ENCODE peak calls at places on chromosomes 6 and 20, in ten cellular contexts. V is hypothalamus; S is AML-193; G is DMS153; P is body of pancreas; D is CD4-positive, alpha-beta T cell; K is retina; Q is GDM1; X is GM20000; Z is hepatic stellate cell. O is an unnamed sample.

GRCh38 chr6:70684794-70685493 is 17.3 kb downstream of the SMAP1 start:
- DNase-seq in V (no peak), S (no peak), G (no peak), P (no peak), D (no peak), K (no peak), Q (no peak), X (no peak), Z (no peak), O (no peak)

GRCh38 chr6:81565071-81565470 is 187.4 kb downstream of the TENT5A start:
- DNase-seq in V (no peak), S (no peak), G (no peak), P (no peak), D (no peak), K (no peak), Q (no peak), X (no peak), Z (no peak), O (no peak)

GRCh38 chr6:96675617-96676016 is 112.7 kb downstream of the FHL5 start:
- DNase-seq in V (no peak), S (no peak), G (no peak), P (no peak), D (no peak), K (no peak), Q (no peak), X (no peak), Z (no peak), O (no peak)

GRCh38 chr6:29696147-29697129 is 15.5 kb upstream of the ZFP57 start:
- DNase-seq in V (peak), S (peak), G (no peak), P (no peak), D (no peak), K (no peak), Q (no peak), X (peak), Z (peak), O (no peak)

GRCh38 chr6:104788400-104788799 is 71.3 kb downstream of the HACE1 start:
- DNase-seq in V (no peak), S (peak), G (no peak), P (no peak), D (no peak), K (no peak), Q (no peak), X (no peak), Z (no peak), O (peak)

GRCh38 chr6:110761371-110761770 is 53.9 kb downstream of the CDK19 start:
- DNase-seq in V (no peak), S (no peak), G (no peak), P (no peak), D (no peak), K (no peak), Q (no peak), X (no peak), Z (no peak), O (no peak)

GRCh38 chr6:16511048-16511660 is 250.1 kb downstream of the ATXN1 start:
- DNase-seq in V (no peak), S (peak), G (no peak), P (peak), D (no peak), K (peak), Q (no peak), X (no peak), Z (peak), O (no peak)

GRCh38 chr6:107618672-107619071 is 128.8 kb downstream of the SOBP start:
- DNase-seq in V (no peak), S (no peak), G (no peak), P (no peak), D (peak), K (no peak), Q (no peak), X (peak), Z (no peak), O (no peak)

GRCh38 chr6:42292002-42292735 is 74.5 kb upstream of the MRPS10 start:
- DNase-seq in V (no peak), S (no peak), G (no peak), P (no peak), D (no peak), K (no peak), Q (no peak), X (no peak), Z (peak), O (peak)

GRCh38 chr6:98335594-98335993 is 498.8 kb upstream of the POU3F2 start:
- DNase-seq in V (no peak), S (no peak), G (no peak), P (no peak), D (no peak), K (peak), Q (no peak), X (no peak), Z (no peak), O (no peak)

GRCh38 chr6:7126759-7127158 is 19.0 kb downstream of the RREB1 start:
- DNase-seq in V (no peak), S (peak), G (no peak), P (no peak), D (no peak), K (no peak), Q (peak), X (no peak), Z (no peak), O (no peak)

GRCh38 chr20:55582498-55582897 is 422.8 kb downstream of the CBLN4 start:
- DNase-seq in V (no peak), S (no peak), G (no peak), P (no peak), D (no peak), K (no peak), Q (no peak), X (no peak), Z (no peak), O (no peak)

GRCh38 chr6:26240981-26241770 is 123.8 kb upstream of the BTN3A2 start:
- DNase-seq in V (no peak), S (no peak), G (no peak), P (no peak), D (no peak), K (no peak), Q (no peak), X (no peak), Z (no peak), O (no peak)

GRCh38 chr6:23175391-23175790 is 606.0 kb downstream of the HDGFL1 start:
- DNase-seq in V (no peak), S (no peak), G (no peak), P (no peak), D (no peak), K (no peak), Q (no peak), X (no peak), Z (no peak), O (no peak)

GRCh38 chr20:23612385-23612784 is 6.7 kb upstream of the CST9 start:
- DNase-seq in V (no peak), S (no peak), G (no peak), P (no peak), D (no peak), K (no peak), Q (no peak), X (no peak), Z (no peak), O (no peak)

GRCh38 chr6:111263837-111264236 is 176.5 kb downstream of the SLC16A10 start:
- DNase-seq in V (no peak), S (no peak), G (no peak), P (no peak), D (no peak), K (no peak), Q (no peak), X (no peak), Z (peak), O (peak)

GRCh38 chr6:56789879-56790278 is 147.2 kb upstream of the DST start:
- DNase-seq in V (no peak), S (no peak), G (no peak), P (no peak), D (no peak), K (no peak), Q (no peak), X (no peak), Z (no peak), O (no peak)

GRCh38 chr6:144675231-144675861 is 390.2 kb downstream of the UTRN start:
- DNase-seq in V (no peak), S (no peak), G (peak), P (peak), D (no peak), K (no peak), Q (no peak), X (no peak), Z (peak), O (no peak)

GRCh38 chr20:4972506-4973251 is 28.6 kb downstream of the SLC23A2 start:
- DNase-seq in V (no peak), S (no peak), G (no peak), P (no peak), D (no peak), K (no peak), Q (no peak), X (no peak), Z (no peak), O (no peak)

GRCh38 chr6:77466055-77467028 is 3.1 kb upstream of the HTR1B start:
- DNase-seq in V (no peak), S (no peak), G (no peak), P (peak), D (no peak), K (peak), Q (no peak), X (peak), Z (peak), O (no peak)

GRCh38 chr6:76275746-76276145 is 203.3 kb upstream of the IMPG1 start:
- DNase-seq in V (no peak), S (peak), G (no peak), P (no peak), D (no peak), K (no peak), Q (no peak), X (no peak), Z (no peak), O (no peak)

GRCh38 chr6:104656235-104656634 is 203.5 kb downstream of the HACE1 start:
- DNase-seq in V (no peak), S (no peak), G (no peak), P (no peak), D (no peak), K (no peak), Q (no peak), X (no peak), Z (no peak), O (no peak)

GRCh38 chr6:156832166-156832743 is 55.1 kb downstream of the ARID1B start:
- DNase-seq in V (peak), S (no peak), G (peak), P (peak), D (no peak), K (no peak), Q (no peak), X (no peak), Z (peak), O (no peak)

GRCh38 chr6:21137708-21138358 is 455.7 kb upstream of the SOX4 start:
- DNase-seq in V (no peak), S (no peak), G (no peak), P (no peak), D (no peak), K (no peak), Q (no peak), X (no peak), Z (peak), O (peak)

GRCh38 chr20:34511891-34512265 is 4.3 kb upstream of the DYNLRB1 start:
- DNase-seq in V (no peak), S (no peak), G (no peak), P (no peak), D (no peak), K (no peak), Q (no peak), X (no peak), Z (no peak), O (no peak)

GRCh38 chr20:36604952-36605308 is 649 bp upstream of the RAB5IF start:
- DNase-seq in V (no peak), S (peak), G (peak), P (peak), D (peak), K (no peak), Q (peak), X (peak), Z (no peak), O (no peak)

GRCh38 chr6:70310063-70310694 is 7.3 kb upstream of the COL9A1 start:
- DNase-seq in V (no peak), S (peak), G (peak), P (no peak), D (no peak), K (peak), Q (no peak), X (peak), Z (no peak), O (peak)

GRCh38 chr6:98644063-98644462 is 190.3 kb upstream of the POU3F2 start:
- DNase-seq in V (no peak), S (no peak), G (no peak), P (no peak), D (no peak), K (no peak), Q (no peak), X (no peak), Z (no peak), O (no peak)

O was measured in GM04503.